ENCODE peak calls at places on chromosomes 3 and 15, in four cellular contexts. One of them, this sample, is unnamed.

GRCh38 chr15:55357774-55358173 is 38.8 kb downstream of the PIGB start:
- DNase-seq in PC-9: no peak
- DNase-seq in AG08395: peak; percentile 38
- DNase-seq in pons: no peak
- DNase-seq in this sample: no peak

GRCh38 chr3:53531749-53532148 is 37.3 kb downstream of the CACNA1D start:
- DNase-seq in pons: no peak
- DNase-seq in PC-9: no peak
- DNase-seq in AG08395: no peak
- DNase-seq in this sample: peak; percentile 35

GRCh38 chr15:62906627-62907026 is 135.9 kb upstream of the TPM1 start:
- DNase-seq in AG08395: no peak
- DNase-seq in PC-9: no peak
- DNase-seq in pons: no peak
- DNase-seq in this sample: no peak

GRCh38 chr3:118101891-118102290 is 932.8 kb downstream of the IGSF11 start:
- DNase-seq in pons: no peak
- DNase-seq in PC-9: no peak
- DNase-seq in AG08395: no peak
- DNase-seq in this sample: no peak

GRCh38 chr3:138786788-138787276 is 47.9 kb downstream of the PIK3CB start:
- DNase-seq in PC-9: no peak
- DNase-seq in pons: peak; percentile 82
- DNase-seq in AG08395: peak; percentile 68
- DNase-seq in this sample: no peak

GRCh38 chr3:188627652-188628051 is 473.7 kb downstream of the LPP start:
- DNase-seq in pons: no peak
- DNase-seq in PC-9: no peak
- DNase-seq in AG08395: peak; percentile 27
- DNase-seq in this sample: no peak

GRCh38 chr3:31562525-31562924 is 29.8 kb downstream of the STT3B start:
- DNase-seq in AG08395: no peak
- DNase-seq in PC-9: no peak
- DNase-seq in pons: no peak
- DNase-seq in this sample: peak; percentile 0

GRCh38 chr3:12963869-12964712 is 109.1 kb downstream of the IQSEC1 start:
- DNase-seq in pons: peak; percentile 56
- DNase-seq in AG08395: peak; percentile 43
- DNase-seq in PC-9: no peak
- DNase-seq in this sample: peak; percentile 11

GRCh38 chr3:139633511-139633910 is 44.3 kb downstream of the NMNAT3 start:
- DNase-seq in AG08395: no peak
- DNase-seq in pons: no peak
- DNase-seq in PC-9: no peak
- DNase-seq in this sample: no peak

GRCh38 chr3:129051776-129052400 is 8.7 kb upstream of the GP9 start:
- DNase-seq in PC-9: no peak
- DNase-seq in pons: no peak
- DNase-seq in AG08395: peak; percentile 18
- DNase-seq in this sample: peak; percentile 62

GRCh38 chr3:58994746-58995330 is 55.0 kb downstream of the CFAP20DC start:
- DNase-seq in pons: peak; percentile 65
- DNase-seq in AG08395: peak; percentile 75
- DNase-seq in PC-9: peak; percentile 35
- DNase-seq in this sample: peak; percentile 60

GRCh38 chr3:17137321-17137826 is 252.6 kb downstream of the PLCL2 start:
- DNase-seq in AG08395: no peak
- DNase-seq in pons: no peak
- DNase-seq in PC-9: no peak
- DNase-seq in this sample: no peak